ENCODE peak calls at places on chromosomes 13 and 19, in nine cellular contexts. F is dorsolateral prefrontal cortex, J is Caco-2, G is OCI-LY7, K is astrocyte of the spinal cord, A is AG04450, L is IMR-90, I is astrocyte, T is PC-3. S is an unnamed sample.

GRCh38 chr13:114070098-114070799 is 62.2 kb downstream of the RASA3 start:
- DNase-seq in I (no peak), L (no peak), G (no peak), F (peak), T (no peak), A (no peak), J (peak), K (no peak), S (no peak)

GRCh38 chr13:84362777-84363176 is 480.5 kb upstream of the SLITRK1 start:
- DNase-seq in F (no peak), A (no peak), I (peak), G (no peak), J (no peak), T (no peak), L (no peak), K (no peak), S (no peak)

GRCh38 chr13:75481176-75482069 is 546 bp downstream of the TBC1D4 start:
- DNase-seq in L (no peak), J (peak), T (peak), I (no peak), G (peak), K (peak), F (no peak), A (no peak), S (no peak)

GRCh38 chr19:19788015-19788414 is 33.5 kb downstream of the ZNF506 start:
- DNase-seq in L (no peak), J (no peak), F (no peak), I (no peak), T (no peak), K (no peak), G (no peak), A (no peak), S (no peak)

GRCh38 chr13:54184576-54184975 is 1156.0 kb downstream of the OLFM4 start:
- DNase-seq in J (no peak), L (no peak), A (no peak), T (no peak), G (no peak), K (no peak), I (no peak), F (no peak), S (no peak)

GRCh38 chr13:35797244-35797643 is 320.8 kb upstream of the MAB21L1 start:
- DNase-seq in I (no peak), L (no peak), F (no peak), K (no peak), J (no peak), A (no peak), T (no peak), G (no peak), S (no peak)

GRCh38 chr13:71252191-71252704 is 614.8 kb downstream of the DACH1 start:
- DNase-seq in A (no peak), F (no peak), J (no peak), T (peak), L (no peak), K (no peak), I (no peak), G (no peak), S (no peak)

GRCh38 chr19:35117017-35117570 is 1.5 kb downstream of the FXYD3 start:
- DNase-seq in I (no peak), K (no peak), T (no peak), F (no peak), L (no peak), J (no peak), G (no peak), A (no peak), S (no peak)

GRCh38 chr19:3818479-3818878 is 32.3 kb upstream of the MATK start:
- DNase-seq in K (peak), J (no peak), F (no peak), A (no peak), I (peak), L (peak), G (no peak), T (peak), S (no peak)

GRCh38 chr19:48683349-48683748 is 10.5 kb upstream of the NTN5 start:
- DNase-seq in F (peak), A (no peak), G (peak), T (no peak), J (no peak), I (peak), L (peak), K (peak), S (no peak)

DNA sequence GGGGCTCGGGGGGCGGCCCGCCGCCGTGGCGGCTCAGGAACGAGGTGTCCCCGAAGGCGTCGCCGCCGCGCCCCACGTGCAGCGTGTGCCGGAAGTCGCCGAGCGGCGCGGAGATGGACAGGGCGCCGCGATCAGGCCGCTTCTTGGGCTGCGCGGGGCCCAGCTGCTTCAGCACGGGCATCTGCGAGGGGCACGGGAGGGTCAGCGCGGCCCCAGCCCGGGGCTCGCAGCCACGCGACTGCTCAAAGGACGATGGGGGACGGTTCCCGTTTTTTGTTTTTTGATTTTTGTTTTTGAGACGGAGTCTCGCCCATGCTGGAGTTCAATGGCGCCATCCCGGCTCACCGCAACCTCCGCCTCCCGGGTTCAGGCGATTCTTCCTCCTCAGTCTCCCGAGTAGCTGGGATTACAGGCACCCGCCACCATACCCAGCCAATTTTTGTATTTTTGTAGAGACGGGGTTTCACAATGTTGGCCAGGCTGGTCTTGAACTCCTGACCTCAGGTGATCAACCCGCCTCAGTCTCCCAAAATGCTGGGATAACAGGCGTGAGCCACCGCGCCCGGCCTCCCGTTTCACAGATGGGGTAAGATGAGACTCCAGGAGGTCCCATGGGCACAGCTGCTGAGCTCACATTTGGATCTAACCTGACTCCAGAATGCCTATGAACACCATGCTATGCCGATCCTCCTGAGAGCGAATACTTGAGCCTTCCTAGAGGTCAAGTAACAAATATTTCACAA is 2.0 kb upstream of the LENG9 start:
- DNase-seq in G (no peak), F (no peak), A (no peak), L (no peak), T (no peak), J (no peak), I (no peak), K (no peak), S (no peak)
- H3K4me3 ChIP-seq in G (no peak), F (no peak), A (no peak), L (no peak), T (no peak), J (peak), I (no peak), K (no peak), S (peak)

DNA sequence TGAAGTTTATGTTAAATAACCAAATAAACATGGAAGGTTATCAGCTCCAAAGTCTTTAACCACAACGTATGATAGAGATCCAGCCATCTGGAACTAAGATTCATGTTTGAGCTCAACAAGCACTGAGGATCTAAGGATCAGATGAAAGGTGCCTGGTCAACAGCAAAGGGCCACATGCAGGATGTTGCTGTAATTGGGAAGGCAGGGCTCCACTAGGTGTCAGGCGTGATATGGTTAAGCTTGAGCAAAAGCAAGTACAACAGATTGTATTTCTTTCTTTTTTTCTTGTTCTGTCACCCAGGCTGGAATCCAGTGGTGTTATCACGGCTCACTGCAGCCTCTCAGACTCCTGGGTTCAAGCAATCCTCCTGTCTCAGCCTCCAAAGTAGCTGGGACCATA is 12.0 kb downstream of the EBPL start:
- DNase-seq in K (peak), I (no peak), A (no peak), F (no peak), T (no peak), G (peak), L (peak), J (no peak), S (no peak)
- TF ChIP-seq CTCF in K (peak), I (peak), A (peak), F (no peak), T (peak), G (peak), L (peak), J (no peak), S (peak)

DNA sequence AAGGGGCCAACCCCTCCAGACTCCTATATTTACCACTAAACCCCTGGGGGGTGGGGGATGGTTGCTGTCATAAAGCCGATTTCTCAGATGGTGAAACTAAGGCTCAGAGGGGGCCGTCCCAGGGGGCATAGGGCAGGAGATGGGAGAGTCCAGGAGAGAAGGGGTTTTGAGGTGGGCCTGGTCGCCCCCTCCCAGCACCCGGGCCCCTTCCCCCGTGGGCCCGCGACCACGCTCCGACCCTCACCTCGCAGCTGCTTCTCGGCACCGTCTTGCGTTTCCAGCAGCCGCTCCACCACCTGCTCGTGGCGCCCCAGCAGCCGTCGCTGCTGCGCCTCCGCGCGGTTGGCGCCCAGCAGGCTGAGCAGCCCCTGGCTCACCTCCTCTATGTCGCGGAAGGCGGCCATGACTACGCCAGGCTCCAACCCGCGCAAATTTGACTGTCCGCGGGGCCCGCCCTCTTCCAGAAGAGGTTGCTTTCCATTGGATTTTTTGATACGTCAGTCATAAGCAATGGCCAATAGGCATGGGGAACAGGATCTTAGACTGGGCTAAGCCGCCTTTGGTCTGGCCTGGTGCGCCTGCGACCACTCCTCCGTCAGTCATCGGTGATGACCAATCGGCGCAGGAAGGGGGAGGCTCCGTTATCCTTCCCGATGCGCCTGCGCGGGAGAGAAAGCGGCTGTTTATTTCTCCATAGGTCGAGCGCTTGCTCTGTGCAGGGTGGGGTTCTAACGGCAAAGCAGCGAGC is at the start of gene SPC24:
- DNase-seq in T (peak), A (peak), G (peak), I (peak), K (peak), L (peak), J (peak), F (peak), S (peak)
- H3K4me3 ChIP-seq in T (peak), A (peak), G (peak), I (peak), K (peak), L (peak), J (peak), F (peak), S (peak)

GRCh38 chr19:49863935-49864320 is 3.4 kb downstream of the PNKP start:
- DNase-seq in F (no peak), J (peak), A (no peak), G (no peak), K (no peak), I (no peak), L (no peak), T (no peak), S (no peak)

GRCh38 chr19:49861541-49862410 is 5.6 kb downstream of the PNKP start:
- DNase-seq in A (no peak), K (no peak), L (no peak), J (no peak), I (no peak), G (no peak), T (no peak), F (no peak), S (no peak)

GRCh38 chr19:49861127-49861526 is 6.2 kb downstream of the PNKP start:
- DNase-seq in J (no peak), K (no peak), G (no peak), L (no peak), F (no peak), I (no peak), T (no peak), A (no peak), S (no peak)

GRCh38 chr19:49863254-49863934 is 4.0 kb downstream of the PNKP start:
- DNase-seq in G (no peak), A (no peak), L (no peak), K (no peak), J (no peak), F (no peak), I (no peak), T (no peak), S (no peak)

GRCh38 chr19:49862411-49863253 is 4.7 kb downstream of the PNKP start:
- DNase-seq in F (no peak), J (no peak), L (no peak), T (no peak), G (peak), I (no peak), A (no peak), K (no peak), S (no peak)
- TF ChIP-seq CTCF in F (no peak), J (peak), L (peak), T (peak), G (peak), I (no peak), A (peak), K (peak), S (peak)

GRCh38 chr19:50565984-50566903 is 2.0 kb downstream of the LRRC4B start:
- DNase-seq in I (no peak), J (no peak), L (no peak), A (no peak), G (no peak), F (peak), T (no peak), K (no peak), S (no peak)

GRCh38 chr19:50569023-50569697 is 925 bp upstream of the LRRC4B start:
- DNase-seq in K (no peak), L (no peak), I (no peak), T (no peak), J (no peak), G (no peak), A (no peak), F (no peak), S (no peak)

GRCh38 chr19:50568321-50569022 is at the start of gene LRRC4B:
- DNase-seq in I (no peak), L (no peak), G (no peak), T (no peak), A (no peak), J (no peak), F (no peak), K (no peak), S (no peak)

GRCh38 chr19:50567882-50568281 is 353 bp downstream of the LRRC4B start:
- DNase-seq in I (no peak), A (no peak), L (no peak), G (no peak), J (no peak), K (no peak), F (no peak), T (no peak), S (no peak)

DNA sequence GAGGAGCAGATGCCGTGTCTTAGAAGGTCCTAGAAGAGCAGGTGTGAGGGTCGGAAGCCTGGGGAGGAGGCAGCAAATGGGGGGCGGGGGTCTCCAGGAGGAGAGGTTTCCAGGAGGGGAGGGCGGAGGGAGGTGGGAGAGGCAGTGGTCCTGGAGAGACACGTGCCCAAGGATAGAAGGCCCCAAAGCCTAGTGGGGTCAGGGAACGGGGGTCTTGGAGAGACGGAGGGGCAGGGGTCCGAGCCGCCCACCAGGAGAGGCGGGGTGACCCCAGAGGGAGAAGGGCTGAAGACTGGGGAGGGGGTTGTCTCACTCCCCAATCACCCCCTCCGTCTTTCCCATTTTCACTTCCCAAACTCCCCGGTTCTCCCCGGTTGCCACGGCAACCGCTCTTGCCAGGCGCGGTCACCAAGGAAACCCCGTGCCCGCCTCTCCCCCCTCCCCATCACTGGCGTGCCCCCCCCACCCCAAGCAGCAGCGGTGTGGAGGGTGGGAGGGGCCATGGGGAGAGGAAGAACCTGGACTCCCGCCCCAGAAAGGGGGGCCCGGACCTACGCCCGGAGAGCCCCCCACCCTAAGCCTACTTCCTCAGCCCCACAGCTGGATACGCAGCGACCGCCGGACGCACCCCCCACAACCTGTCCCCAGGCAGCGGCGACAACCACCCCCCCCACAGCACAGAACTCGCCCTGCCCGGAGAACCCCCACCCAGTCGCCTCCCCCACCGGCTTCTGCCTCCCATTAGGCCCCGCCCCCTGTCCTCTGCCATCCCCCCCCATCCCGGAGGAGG is 988 bp downstream of the LRRC4B start:
- DNase-seq in G (no peak), J (no peak), T (no peak), F (no peak), L (no peak), I (no peak), A (no peak), K (no peak), S (no peak)
- H3K4me3 ChIP-seq in G (no peak), J (no peak), T (no peak), F (peak), L (no peak), I (no peak), A (no peak), K (no peak), S (no peak)

GRCh38 chr19:31105761-31106160 is 243.5 kb downstream of the TSHZ3 start:
- DNase-seq in T (no peak), A (no peak), I (no peak), K (no peak), F (no peak), J (no peak), L (no peak), G (no peak), S (no peak)
- TF ChIP-seq CTCF in T (no peak), A (no peak), I (no peak), K (no peak), F (no peak), J (no peak), L (no peak), G (no peak), S (no peak)

GRCh38 chr19:17556995-17557394 is 1.5 kb downstream of the COLGALT1 start:
- DNase-seq in G (no peak), L (no peak), F (no peak), A (no peak), K (no peak), I (no peak), T (no peak), J (no peak), S (no peak)
- H3K4me3 ChIP-seq in G (peak), L (no peak), F (peak), A (peak), K (peak), I (peak), T (peak), J (no peak), S (peak)

GRCh38 chr19:11194173-11194572 is 3.2 kb downstream of the KANK2 start:
- DNase-seq in G (no peak), I (no peak), A (no peak), T (no peak), F (no peak), K (no peak), J (no peak), L (no peak), S (no peak)

GRCh38 chr19:11191934-11192333 is 5.4 kb downstream of the KANK2 start:
- DNase-seq in K (no peak), A (no peak), I (no peak), L (no peak), G (peak), F (no peak), T (no peak), J (no peak), S (no peak)

GRCh38 chr19:11190501-11190900 is 6.8 kb downstream of the KANK2 start:
- DNase-seq in L (no peak), G (peak), I (no peak), T (no peak), J (no peak), A (no peak), K (no peak), F (no peak), S (no peak)

GRCh38 chr19:11192957-11193939 is 4.1 kb downstream of the KANK2 start:
- DNase-seq in J (no peak), T (no peak), F (no peak), G (no peak), L (no peak), I (no peak), A (no peak), K (no peak), S (no peak)

GRCh38 chr19:11191273-11191755 is 6.0 kb downstream of the KANK2 start:
- DNase-seq in G (peak), I (peak), J (no peak), T (peak), F (no peak), A (no peak), L (peak), K (peak), S (no peak)
- TF ChIP-seq CTCF in G (no peak), I (no peak), J (no peak), T (no peak), F (no peak), A (no peak), L (no peak), K (no peak), S (no peak)